ENCODE peak calls at places on chromosome 4, in eight cellular contexts. V is AG04449, E is tibial artery, H is psoas muscle, U is upper lobe of left lung, Z is AG09319, N is mucosa of descending colon, I is GM20000. G is an unnamed sample.

GRCh38 chr4:168852387-168852786 is 157.7 kb downstream of the CBR4 start:
- DNase-seq in V (no peak), E (no peak), H (no peak), U (no peak), Z (no peak), N (no peak), I (no peak), G (no peak)

GRCh38 chr4:163111588-163111987 is 55.1 kb downstream of the NAF1 start:
- DNase-seq in V (no peak), E (no peak), H (no peak), U (no peak), Z (no peak), N (no peak), I (no peak), G (no peak)

GRCh38 chr4:163384926-163385325 is 41.2 kb downstream of the NPY5R start:
- DNase-seq in V (no peak), E (no peak), H (no peak), U (no peak), Z (no peak), N (no peak), I (no peak), G (no peak)

GRCh38 chr4:107719211-107719926 is 665 bp downstream of the PAPSS1 start:
- DNase-seq in V (no peak), E (no peak), H (peak; percentile 16), U (no peak), Z (no peak), N (no peak), I (peak; percentile 26), G (no peak)

GRCh38 chr4:168711197-168712120 is 214.6 kb downstream of the PALLD start:
- DNase-seq in V (no peak), E (peak; percentile 80), H (peak; percentile 26), U (no peak), Z (peak; percentile 25), N (no peak), I (no peak), G (peak; percentile 21)

GRCh38 chr4:7911044-7911578 is 28.6 kb downstream of the AFAP1 start:
- DNase-seq in V (peak; percentile 80), E (no peak), H (peak; percentile 35), U (no peak), Z (peak; percentile 76), N (no peak), I (no peak), G (peak; percentile 45)

GRCh38 chr4:75344915-75345314 is 169.3 kb downstream of the RCHY1 start:
- DNase-seq in V (no peak), E (no peak), H (no peak), U (no peak), Z (no peak), N (no peak), I (no peak), G (no peak)

GRCh38 chr4:126458993-126459392 is 1144.2 kb downstream of the FAT4 start:
- DNase-seq in V (peak; percentile 33), E (no peak), H (no peak), U (no peak), Z (peak; percentile 1), N (no peak), I (no peak), G (no peak)

GRCh38 chr4:121736735-121737351 is 28.1 kb downstream of the SMIM43 start:
- DNase-seq in V (no peak), E (no peak), H (no peak), U (no peak), Z (no peak), N (no peak), I (peak; percentile 21), G (peak; percentile 15)

GRCh38 chr4:151195801-151196200 is 81.2 kb upstream of the PRSS48 start:
- DNase-seq in V (no peak), E (no peak), H (no peak), U (no peak), Z (no peak), N (no peak), I (no peak), G (no peak)

GRCh38 chr4:100117749-100118148 is 72.5 kb downstream of the DDIT4L start:
- DNase-seq in V (no peak), E (no peak), H (no peak), U (no peak), Z (no peak), N (no peak), I (no peak), G (no peak)

GRCh38 chr4:57020467-57021101 is 41.9 kb downstream of the POLR2B start:
- DNase-seq in V (peak; percentile 78), E (no peak), H (no peak), U (no peak), Z (no peak), N (no peak), I (no peak), G (no peak)

GRCh38 chr4:8261851-8262535 is 7.6 kb upstream of the HTRA3 start:
- DNase-seq in V (no peak), E (no peak), H (no peak), U (no peak), Z (no peak), N (no peak), I (no peak), G (no peak)

GRCh38 chr4:150181536-150181935 is 103.3 kb downstream of the DCLK2 start:
- DNase-seq in V (no peak), E (no peak), H (no peak), U (no peak), Z (no peak), N (no peak), I (no peak), G (no peak)

GRCh38 chr4:145956288-145956890 is 17.8 kb upstream of the ZNF827 start:
- DNase-seq in V (no peak), E (no peak), H (no peak), U (no peak), Z (no peak), N (no peak), I (peak; percentile 60), G (peak; percentile 49)

GRCh38 chr4:679571-680083 is 5.3 kb downstream of the MYL5 start:
- DNase-seq in V (no peak), E (no peak), H (no peak), U (peak; percentile 33), Z (no peak), N (no peak), I (no peak), G (no peak)

GRCh38 chr4:1767058-1767769 is 25.9 kb upstream of the FGFR3 start:
- DNase-seq in V (no peak), E (no peak), H (no peak), U (no peak), Z (no peak), N (no peak), I (peak; percentile 78), G (peak; percentile 70)

DNA sequence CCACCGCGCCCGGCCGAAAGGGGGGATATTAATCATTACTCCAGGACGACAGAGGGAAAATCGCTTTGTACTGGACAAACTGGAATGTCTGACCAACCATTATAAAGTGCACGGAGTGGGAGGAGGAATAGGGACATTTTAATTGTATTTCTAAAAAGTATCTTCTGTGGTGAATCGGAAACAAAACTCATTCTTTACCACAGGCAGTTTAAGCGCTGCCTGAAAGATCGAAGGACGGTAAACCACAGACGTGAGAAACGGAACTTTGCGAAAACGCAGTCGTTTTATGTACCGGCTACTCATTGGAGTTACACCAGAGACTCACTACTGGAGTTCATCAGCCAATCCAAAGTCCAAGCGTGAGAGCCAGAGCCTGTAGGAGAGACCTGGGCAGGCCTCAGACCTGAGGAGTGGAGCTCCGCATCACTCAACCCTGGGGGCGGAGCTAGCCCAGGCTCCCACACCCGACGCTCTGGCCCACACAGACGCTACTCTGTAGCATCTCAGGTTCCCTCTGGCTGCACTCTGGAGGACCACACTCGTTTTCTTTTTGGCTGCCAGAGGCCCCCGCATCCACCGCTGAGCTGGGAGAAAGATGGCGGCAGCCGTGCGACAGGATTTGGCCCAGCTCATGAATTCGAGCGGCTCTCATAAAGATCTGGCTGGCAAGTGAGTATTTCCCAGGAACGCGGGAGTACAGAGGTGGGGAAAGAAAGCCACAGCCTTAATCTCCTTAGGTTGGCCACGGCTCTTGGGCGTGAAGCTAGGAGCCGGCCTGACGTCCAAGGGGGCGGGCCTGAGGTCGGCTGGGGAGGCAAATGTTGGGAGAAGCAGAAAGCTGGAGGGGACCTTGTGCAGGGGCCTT is at the start of gene COPS4:
- DNase-seq in V (peak; percentile 99), E (peak; percentile 99), H (peak; percentile 96), U (peak; percentile 91), Z (peak; percentile 99), N (peak; percentile 97), I (peak; percentile 91), G (peak; percentile 93)
- TF ChIP-seq CTCF in V (peak; percentile 45), E (peak; percentile 45), H (peak; percentile 34), U (peak; percentile 22), Z (peak; percentile 44), N (peak; percentile 42), I (no peak), G (no peak)

GRCh38 chr4:147591048-147591577 is 26.1 kb upstream of the TMEM184C start:
- DNase-seq in V (no peak), E (no peak), H (no peak), U (no peak), Z (no peak), N (no peak), I (no peak), G (no peak)

GRCh38 chr4:147596976-147597375 is 20.2 kb upstream of the TMEM184C start:
- DNase-seq in V (no peak), E (no peak), H (no peak), U (no peak), Z (peak; percentile 84), N (no peak), I (no peak), G (no peak)

GRCh38 chr4:147596377-147596776 is 20.8 kb upstream of the TMEM184C start:
- DNase-seq in V (no peak), E (no peak), H (no peak), U (no peak), Z (no peak), N (no peak), I (peak; percentile 25), G (no peak)

GRCh38 chr4:147597561-147597960 is 19.6 kb upstream of the TMEM184C start:
- DNase-seq in V (no peak), E (no peak), H (no peak), U (no peak), Z (no peak), N (no peak), I (no peak), G (no peak)

DNA sequence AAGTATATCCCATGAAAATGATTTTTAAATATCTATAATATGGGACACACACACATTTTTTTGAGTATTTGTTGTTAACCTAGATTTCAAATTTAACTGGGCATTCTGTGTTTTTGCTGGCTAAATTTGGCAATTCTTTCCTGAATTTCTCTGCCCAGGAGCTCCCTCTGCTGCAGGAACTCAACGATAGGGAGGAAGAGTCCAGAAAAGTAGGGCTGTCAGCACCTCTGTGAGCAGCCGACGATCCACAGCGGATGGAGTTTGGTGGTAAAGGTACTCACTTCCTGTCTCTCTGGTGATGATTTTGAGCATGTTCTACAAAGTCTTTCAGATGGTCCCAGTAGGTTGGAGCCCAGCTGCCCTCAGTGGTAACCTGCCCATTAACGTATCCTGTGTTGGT is 23.1 kb upstream of the TMEM184C start:
- DNase-seq in V (no peak), E (no peak), H (no peak), U (no peak), Z (no peak), N (no peak), I (no peak), G (no peak)
- TF ChIP-seq CTCF in V (peak; percentile 1), E (no peak), H (no peak), U (no peak), Z (no peak), N (no peak), I (no peak), G (no peak)

GRCh38 chr4:6548201-6548881 is 26.6 kb upstream of the MAN2B2 start:
- DNase-seq in V (no peak), E (no peak), H (no peak), U (no peak), Z (no peak), N (no peak), I (no peak), G (peak; percentile 61)
- TF ChIP-seq CTCF in V (peak; percentile 49), E (no peak), H (no peak), U (no peak), Z (peak; percentile 20), N (no peak), I (no peak), G (peak; percentile 45)

GRCh38 chr4:133618963-133619362 is 469.9 kb downstream of the PCDH10 start:
- DNase-seq in V (no peak), E (no peak), H (no peak), U (no peak), Z (no peak), N (no peak), I (no peak), G (no peak)
- TF ChIP-seq CTCF in V (no peak), E (no peak), H (no peak), U (no peak), Z (no peak), N (no peak), I (no peak), G (no peak)